ENCODE peak calls at places on chromosomes 12 and 14, in eight cellular contexts. J is mesenchymal stem cell, S is neuronal stem cell, K is GM23338, Q is fibroblast of lung, O is mesendoderm, A is SK-N-SH, M is endothelial cell of umbilical vein. B is an unnamed sample. For H3K27me3, the result is how much of the 10 kb centered on the place peaks cover.

GRCh38 chr12:61367281-61367785 is 892.9 kb upstream of the USP15 start:
- DNase-seq in A (no peak), M (no peak), O (peak), J (peak), S (no peak), Q (no peak), K (peak), B (no peak)

GRCh38 chr12:101243074-101243473 is 33.0 kb upstream of the SLC5A8 start:
- DNase-seq in M (no peak), J (no peak), O (no peak), S (no peak), Q (peak), K (no peak), A (no peak), B (no peak)

GRCh38 chr14:36271939-36272907 is 48.2 kb downstream of the MBIP start:
- DNase-seq in K (peak), A (peak), Q (peak), J (no peak), O (no peak), M (peak), S (no peak), B (no peak)

GRCh38 chr12:20189767-20190166 is 178.6 kb upstream of the PDE3A start:
- DNase-seq in Q (no peak), A (peak), K (no peak), J (no peak), O (no peak), S (no peak), M (no peak), B (no peak)

GRCh38 chr14:21264025-21264801 is 5.0 kb downstream of the HNRNPC start:
- DNase-seq in S (no peak), O (no peak), K (no peak), Q (peak), J (peak), M (peak), A (no peak), B (no peak)

GRCh38 chr12:22163594-22163993 is 117.6 kb downstream of the CMAS start:
- DNase-seq in J (no peak), K (no peak), M (no peak), A (no peak), O (no peak), S (no peak), Q (no peak), B (no peak)

GRCh38 chr14:104797112-104798044 is 1.8 kb upstream of the AKT1 start:
- DNase-seq in K (peak), A (no peak), J (peak), S (no peak), Q (no peak), O (peak), M (no peak), B (no peak)

GRCh38 chr12:76871751-76872150 is 7.1 kb downstream of the CSRP2 start:
- DNase-seq in M (no peak), J (no peak), S (no peak), O (no peak), K (no peak), A (no peak), Q (peak), B (no peak)

GRCh38 chr12:114269153-114269552 is 136.8 kb downstream of the TBX5 start:
- DNase-seq in Q (no peak), K (no peak), J (no peak), O (no peak), M (no peak), A (no peak), S (no peak), B (peak)

DNA sequence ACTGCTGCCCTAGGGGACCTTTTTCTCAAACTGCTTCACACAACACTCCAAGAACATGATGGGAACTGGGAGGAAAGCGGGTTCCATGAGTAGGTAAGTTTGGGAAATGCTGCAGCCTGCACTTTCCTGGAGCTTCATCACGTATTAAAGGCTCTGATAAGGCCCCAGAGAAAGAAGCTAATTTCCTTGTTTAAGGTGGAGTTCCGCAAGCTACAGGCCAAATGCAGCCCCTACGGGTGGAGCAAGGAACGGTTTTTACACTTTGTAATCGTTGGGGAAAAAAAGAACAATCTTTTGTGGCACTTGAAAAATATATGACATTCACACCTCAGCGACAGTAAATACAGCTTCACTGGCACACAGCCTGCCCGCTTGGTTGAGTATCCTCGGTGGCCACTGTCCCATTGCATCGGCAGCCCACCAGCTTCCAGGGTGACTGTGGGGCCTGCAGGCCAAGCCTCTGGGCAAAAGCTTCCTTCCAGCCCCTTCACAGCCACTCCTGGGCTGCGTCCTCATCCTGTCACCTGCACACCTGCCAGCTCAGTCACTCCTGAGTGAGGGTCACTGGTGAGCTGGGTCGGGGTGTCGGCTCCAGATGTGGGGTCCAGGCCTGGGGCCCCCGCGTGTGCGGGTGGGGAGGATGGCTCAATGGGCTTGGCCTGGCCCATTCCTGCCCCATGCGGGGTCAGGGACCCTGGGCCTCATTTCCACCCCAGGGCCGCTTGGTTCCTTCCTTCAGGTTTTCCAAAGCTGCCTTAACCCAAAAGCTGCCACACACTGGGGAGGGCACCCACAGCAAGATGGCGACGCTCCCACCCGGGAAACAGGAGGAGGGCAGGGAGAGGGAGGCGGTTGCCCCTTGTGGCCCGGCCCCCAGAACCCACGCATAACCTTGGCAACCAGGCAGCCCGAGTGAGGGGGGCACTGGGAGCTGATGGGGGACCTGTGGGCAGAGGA is 2.4 kb downstream of the AMN start:
- DNase-seq in O (no peak), J (no peak), M (no peak), K (peak), S (no peak), Q (no peak), A (no peak), B (no peak)
- H3K27me3 ChIP-seq in O (under half), J (under half), M (under half), K (half or more), S (under half), Q (half or more), A (under half), B (under half)

GRCh38 chr12:127428420-127428819 is 838.5 kb upstream of the TMEM132C start:
- DNase-seq in S (no peak), A (no peak), Q (no peak), K (no peak), O (no peak), J (no peak), M (no peak), B (no peak)
- H3K4me2 ChIP-seq in S (no peak), A (no peak), Q (no peak), K (no peak), O (no peak), J (no peak), M (no peak), B (no peak)

DNA sequence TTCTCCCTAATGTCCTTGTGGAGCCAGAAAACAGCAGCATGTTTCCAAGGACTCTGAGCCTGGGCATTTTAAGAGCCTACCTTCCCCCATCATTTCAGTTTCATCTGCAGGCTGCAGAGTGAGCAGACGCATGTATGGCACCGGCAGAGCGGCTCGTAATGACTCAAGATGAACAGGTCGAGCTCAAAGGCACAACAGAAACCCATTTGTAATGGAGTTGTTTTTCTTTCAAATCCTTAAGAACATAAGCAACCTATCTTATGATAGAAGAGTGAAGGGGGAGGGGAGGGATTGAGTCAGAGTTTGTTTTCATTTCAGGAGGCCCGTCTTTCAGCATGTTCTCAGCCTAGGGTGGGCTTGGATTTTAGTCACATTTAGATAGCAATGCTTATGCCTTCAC is 54.9 kb upstream of the CISTR start:
- DNase-seq in O (no peak), Q (peak), M (no peak), S (no peak), A (no peak), K (no peak), J (peak), B (no peak)
- H3K27me3 ChIP-seq in O (under half), Q (under half), M (under half), S (half or more), A (half or more), K (under half), J (half or more), B (under half)

DNA sequence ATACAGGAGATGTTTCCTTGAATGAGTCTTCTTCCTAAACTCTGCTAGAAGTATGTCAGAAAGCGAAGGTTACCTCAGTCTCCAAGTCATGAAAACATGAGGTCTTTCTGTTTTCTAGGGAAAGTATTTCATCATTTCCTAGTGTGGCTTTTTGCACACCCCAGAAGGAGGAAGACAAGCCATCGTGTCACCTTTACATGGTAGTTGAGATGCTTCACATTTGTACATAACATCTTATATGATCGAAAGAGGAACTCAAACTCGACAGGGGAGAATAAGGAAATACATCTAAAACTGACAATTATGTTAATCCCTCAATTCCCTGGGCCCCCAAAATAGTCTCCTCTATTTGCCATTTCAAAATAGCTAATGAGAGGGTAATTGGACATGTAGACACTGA is 214.1 kb upstream of the PLEKHG7 start:
- DNase-seq in Q (no peak), O (no peak), J (no peak), K (no peak), S (no peak), A (no peak), M (no peak), B (no peak)
- H3K4me2 ChIP-seq in Q (no peak), O (no peak), J (no peak), K (no peak), S (no peak), A (no peak), M (no peak), B (no peak)

GRCh38 chr14:88323086-88323519 is at the start of gene KCNK10:
- DNase-seq in Q (peak), M (no peak), A (no peak), S (no peak), O (no peak), J (no peak), K (peak), B (no peak)

GRCh38 chr14:88323520-88324199 is 591 bp upstream of the KCNK10 start:
- DNase-seq in A (peak), J (peak), K (peak), O (peak), Q (peak), S (no peak), M (no peak), B (no peak)

GRCh38 chr14:88326352-88327103 is 3.5 kb upstream of the KCNK10 start:
- DNase-seq in A (peak), J (no peak), Q (no peak), K (peak), O (peak), S (no peak), M (no peak), B (no peak)

GRCh38 chr14:88325883-88326282 is 2.8 kb upstream of the KCNK10 start:
- DNase-seq in M (no peak), S (no peak), J (no peak), Q (no peak), K (peak), A (no peak), O (no peak), B (no peak)

GRCh38 chr14:88327497-88327896 is 4.4 kb upstream of the KCNK10 start:
- DNase-seq in J (no peak), S (no peak), K (no peak), Q (no peak), O (no peak), A (no peak), M (no peak), B (no peak)
- H3K27me3 ChIP-seq in J (under half), S (under half), K (half or more), Q (under half), O (under half), A (under half), M (under half), B (under half)

GRCh38 chr12:52582489-52582888 is 8.8 kb upstream of the KRT74 start:
- DNase-seq in Q (no peak), M (no peak), K (peak), A (no peak), J (no peak), S (no peak), O (peak), B (no peak)

GRCh38 chr12:52581481-52581880 is 7.8 kb upstream of the KRT74 start:
- DNase-seq in Q (peak), O (no peak), M (no peak), A (no peak), J (peak), K (no peak), S (no peak), B (no peak)

GRCh38 chr12:52579468-52580450 is 6.1 kb upstream of the KRT74 start:
- DNase-seq in J (no peak), A (no peak), M (no peak), S (no peak), K (no peak), O (no peak), Q (no peak), B (no peak)

GRCh38 chr12:52581066-52581465 is 7.4 kb upstream of the KRT74 start:
- DNase-seq in J (no peak), O (no peak), K (no peak), M (no peak), Q (no peak), A (no peak), S (no peak), B (no peak)

GRCh38 chr12:52580496-52580895 is 6.9 kb upstream of the KRT74 start:
- DNase-seq in M (no peak), O (peak), Q (no peak), S (no peak), J (no peak), K (no peak), A (no peak), B (no peak)
- H3K4me2 ChIP-seq in M (no peak), O (no peak), Q (no peak), S (no peak), J (no peak), K (no peak), A (no peak), B (no peak)

DNA sequence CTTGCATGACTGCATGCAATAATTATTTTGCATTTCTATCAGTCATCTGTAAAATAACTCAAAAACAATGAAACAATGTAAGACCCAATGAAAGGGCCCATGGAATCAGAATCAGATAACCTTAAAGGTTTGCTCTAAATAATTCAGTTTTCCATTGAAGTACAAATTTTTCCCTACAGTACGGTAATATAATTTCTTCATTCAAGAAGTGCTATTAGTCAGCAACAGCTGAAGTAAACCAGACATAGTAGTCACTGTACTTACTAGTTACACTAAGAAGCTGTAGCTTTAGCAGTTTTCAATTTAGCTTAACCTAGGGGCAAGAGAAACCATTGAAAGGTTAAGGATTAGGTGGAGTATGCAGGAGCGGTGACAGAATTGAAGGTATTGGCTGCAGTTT is 43.5 kb downstream of the BCAT1 start:
- DNase-seq in A (no peak), J (peak), M (no peak), S (no peak), K (no peak), Q (peak), O (no peak), B (no peak)
- H3K27me3 ChIP-seq in A (under half), J (under half), M (under half), S (under half), K (under half), Q (under half), O (under half), B (under half)

GRCh38 chr14:65011559-65011958 is 24.9 kb downstream of the FNTB start:
- DNase-seq in A (no peak), M (no peak), K (no peak), S (no peak), J (no peak), Q (no peak), O (no peak), B (no peak)

GRCh38 chr14:65010211-65010931 is 23.7 kb downstream of the FNTB start:
- DNase-seq in S (no peak), O (no peak), M (no peak), J (no peak), K (no peak), Q (no peak), A (no peak), B (no peak)

GRCh38 chr14:65016461-65016860 is 29.8 kb downstream of the FNTB start:
- DNase-seq in M (no peak), Q (no peak), K (no peak), J (no peak), O (no peak), A (no peak), S (peak), B (no peak)

GRCh38 chr14:65015391-65015790 is 28.7 kb downstream of the FNTB start:
- DNase-seq in A (no peak), M (no peak), Q (no peak), O (no peak), K (no peak), J (no peak), S (no peak), B (no peak)

GRCh38 chr14:65012353-65012752 is 25.7 kb downstream of the FNTB start:
- DNase-seq in A (no peak), Q (no peak), M (no peak), S (no peak), O (no peak), K (no peak), J (no peak), B (no peak)
- H3K4me2 ChIP-seq in A (no peak), Q (no peak), M (no peak), S (no peak), O (no peak), K (no peak), J (no peak), B (no peak)

GRCh38 chr12:116839287-116839830 is 41.9 kb downstream of the HRK start:
- DNase-seq in S (no peak), Q (no peak), M (no peak), O (no peak), K (no peak), A (no peak), J (no peak), B (no peak)
- H3K27me3 ChIP-seq in S (under half), Q (under half), M (under half), O (under half), K (under half), A (under half), J (under half), B (under half)

GRCh38 chr14:69056389-69056788 is 77.3 kb upstream of the ACTN1 start:
- DNase-seq in Q (peak), S (no peak), M (peak), O (peak), A (peak), J (peak), K (peak), B (no peak)
- H3K4me2 ChIP-seq in Q (no peak), S (no peak), M (no peak), O (no peak), A (no peak), J (no peak), K (no peak), B (no peak)

B was measured in DND-41.